ENCODE peak calls at places on chromosomes 6 and 20, in six cellular contexts. S is K562, K is GM12891, D is HepG2, T is H1, X is GM12878. N is an unnamed sample.

GRCh38 chr6:45916692-45917091 is 99.0 kb downstream of the CLIC5 start:
- DNase-seq in S (no peak), K (no peak), D (no peak), T (no peak), X (no peak), N (no peak)

GRCh38 chr20:875115-875514 is 41.0 kb downstream of the ANGPT4 start:
- DNase-seq in S (no peak), K (no peak), D (no peak), T (no peak), X (no peak), N (no peak)

GRCh38 chr20:23658989-23659609 is 21.3 kb upstream of the CST3 start:
- DNase-seq in S (no peak), K (no peak), D (peak), T (no peak), X (no peak), N (no peak)

GRCh38 chr20:9294081-9294480 is 220.3 kb upstream of the LAMP5 start:
- DNase-seq in S (no peak), K (no peak), D (no peak), T (no peak), X (no peak), N (no peak)

GRCh38 chr6:163926642-163927041 is 512.1 kb downstream of the QKI start:
- DNase-seq in S (no peak), K (no peak), D (no peak), T (no peak), X (no peak), N (no peak)

GRCh38 chr6:66865771-66866170 is 1158.7 kb upstream of the EYS start:
- DNase-seq in S (no peak), K (no peak), D (no peak), T (no peak), X (no peak), N (no peak)

GRCh38 chr6:15943423-15943822 is 185.5 kb upstream of the MYLIP start:
- DNase-seq in S (no peak), K (no peak), D (no peak), T (no peak), X (no peak), N (no peak)

GRCh38 chr6:157953580-157954091 is 28.0 kb upstream of the SYNJ2 start:
- DNase-seq in S (no peak), K (no peak), D (peak), T (no peak), X (no peak), N (no peak)

GRCh38 chr6:55704421-55704820 is 125.4 kb upstream of the HMGCLL1 start:
- DNase-seq in S (no peak), K (no peak), D (no peak), T (no peak), X (no peak), N (no peak)

GRCh38 chr6:87623248-87623647 is 33.3 kb downstream of the ORC3 start:
- DNase-seq in S (no peak), K (no peak), D (peak), T (no peak), X (no peak), N (no peak)

GRCh38 chr20:60371456-60371855 is 413.2 kb downstream of the CDH26 start:
- DNase-seq in S (no peak), K (no peak), D (no peak), T (no peak), X (no peak), N (no peak)

GRCh38 chr6:10644225-10644624 is 50.2 kb downstream of the C6orf52 start:
- DNase-seq in S (no peak), K (no peak), D (no peak), T (no peak), X (no peak), N (no peak)

GRCh38 chr6:114354482-114354881 is 11.7 kb upstream of the HS3ST5 start:
- DNase-seq in S (no peak), K (no peak), D (no peak), T (no peak), X (no peak), N (no peak)

GRCh38 chr6:18019539-18020534 is 32.4 kb upstream of the KIF13A start:
- DNase-seq in S (no peak), K (no peak), D (no peak), T (no peak), X (no peak), N (no peak)

GRCh38 chr6:139577991-139578604 is 203.7 kb upstream of the CITED2 start:
- DNase-seq in S (no peak), K (no peak), D (peak), T (no peak), X (no peak), N (no peak)

GRCh38 chr20:9024596-9024995 is 44.3 kb upstream of the PLCB4 start:
- DNase-seq in S (no peak), K (no peak), D (no peak), T (no peak), X (no peak), N (no peak)

GRCh38 chr6:22153384-22154158 is 143.3 kb downstream of the PRL start:
- DNase-seq in S (no peak), K (no peak), D (no peak), T (no peak), X (no peak), N (no peak)

GRCh38 chr6:52588087-52588709 is 11.3 kb upstream of the TRAM2 start:
- DNase-seq in S (no peak), K (no peak), D (no peak), T (no peak), X (no peak), N (no peak)

GRCh38 chr6:30570760-30571084 is 520 bp upstream of the ABCF1 start:
- DNase-seq in S (no peak), K (no peak), D (no peak), T (no peak), X (no peak), N (peak)

GRCh38 chr6:15470746-15471145 is 192.1 kb downstream of the DTNBP1 start:
- DNase-seq in S (no peak), K (no peak), D (no peak), T (no peak), X (no peak), N (no peak)

GRCh38 chr6:157284738-157285421 is 38.4 kb downstream of the TMEM242 start:
- DNase-seq in S (no peak), K (no peak), D (no peak), T (no peak), X (no peak), N (no peak)

DNA sequence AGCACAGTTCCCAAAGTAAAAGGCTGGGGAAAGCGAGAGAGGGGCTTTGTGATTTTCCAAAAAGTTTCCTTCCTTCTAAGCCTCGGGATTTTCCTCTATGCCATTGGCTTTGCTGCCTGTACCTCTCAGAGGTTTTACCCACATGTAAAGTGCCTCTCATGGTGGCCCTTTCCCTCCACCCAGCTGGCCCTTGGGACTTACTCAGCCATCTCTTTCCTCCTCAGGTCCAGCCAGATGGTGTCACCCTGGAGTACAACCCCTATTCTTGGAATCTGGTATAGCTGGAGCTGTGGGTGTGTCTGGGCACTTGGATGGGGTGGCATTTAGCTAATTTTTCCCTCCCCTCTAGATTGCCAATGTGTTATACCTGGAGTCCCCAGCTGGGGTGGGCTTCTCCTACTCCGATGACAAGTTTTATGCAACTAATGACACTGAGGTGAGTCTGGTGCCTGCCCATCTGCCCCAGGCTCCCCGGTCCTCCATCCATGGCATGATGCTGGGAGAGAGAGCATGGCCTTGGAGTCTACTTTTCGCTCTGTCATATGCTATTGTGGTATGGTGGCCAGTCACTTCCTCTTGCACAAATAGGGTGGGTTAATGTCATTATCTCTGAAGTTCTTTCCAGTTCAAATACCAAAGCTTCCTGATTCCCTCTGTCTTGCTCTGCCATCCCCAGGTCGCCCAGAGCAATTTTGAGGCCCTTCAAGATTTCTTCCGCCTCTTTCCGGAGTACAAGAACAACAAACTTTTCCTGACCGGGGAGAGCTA is 1.1 kb downstream of the CTSA start:
- DNase-seq in S (peak), K (no peak), D (peak), T (no peak), X (no peak), N (no peak)
- TF ChIP-seq TAF1 in S (no peak), K (no peak), D (no peak), T (no peak), X (no peak), N (no peak)

GRCh38 chr6:170223718-170224693 is 66.9 kb downstream of the DLL1 start:
- DNase-seq in S (no peak), K (no peak), D (no peak), T (peak), X (no peak), N (no peak)

GRCh38 chr6:170225852-170226417 is 64.9 kb downstream of the DLL1 start:
- DNase-seq in S (no peak), K (no peak), D (no peak), T (no peak), X (no peak), N (no peak)

GRCh38 chr6:170222498-170223471 is 68.1 kb downstream of the DLL1 start:
- DNase-seq in S (no peak), K (no peak), D (no peak), T (peak), X (no peak), N (no peak)

GRCh38 chr6:170226647-170227046 is 64.2 kb downstream of the DLL1 start:
- DNase-seq in S (no peak), K (no peak), D (no peak), T (no peak), X (no peak), N (no peak)

GRCh38 chr6:170224694-170225660 is 65.9 kb downstream of the DLL1 start:
- DNase-seq in S (no peak), K (no peak), D (no peak), T (peak), X (no peak), N (no peak)
- TF ChIP-seq POLR2AphosphoS5 in S (no peak), K (no peak), D (no peak), T (no peak), X (no peak), N (no peak)

GRCh38 chr6:29009358-29009757 is 4.2 kb upstream of the ZNF311 start:
- DNase-seq in S (no peak), K (no peak), D (peak), T (no peak), X (no peak), N (no peak)

GRCh38 chr6:29008089-29008488 is 3.0 kb upstream of the ZNF311 start:
- DNase-seq in S (no peak), K (no peak), D (no peak), T (no peak), X (no peak), N (no peak)

GRCh38 chr6:29011276-29011734 is 6.2 kb upstream of the ZNF311 start:
- DNase-seq in S (peak), K (no peak), D (no peak), T (peak), X (no peak), N (no peak)

GRCh38 chr6:29005183-29005885 is at the start of gene ZNF311:
- DNase-seq in S (peak), K (no peak), D (no peak), T (no peak), X (no peak), N (no peak)
- TF ChIP-seq POLR2A in S (peak), K (no peak), D (no peak), T (peak), X (no peak), N (no peak)

DNA sequence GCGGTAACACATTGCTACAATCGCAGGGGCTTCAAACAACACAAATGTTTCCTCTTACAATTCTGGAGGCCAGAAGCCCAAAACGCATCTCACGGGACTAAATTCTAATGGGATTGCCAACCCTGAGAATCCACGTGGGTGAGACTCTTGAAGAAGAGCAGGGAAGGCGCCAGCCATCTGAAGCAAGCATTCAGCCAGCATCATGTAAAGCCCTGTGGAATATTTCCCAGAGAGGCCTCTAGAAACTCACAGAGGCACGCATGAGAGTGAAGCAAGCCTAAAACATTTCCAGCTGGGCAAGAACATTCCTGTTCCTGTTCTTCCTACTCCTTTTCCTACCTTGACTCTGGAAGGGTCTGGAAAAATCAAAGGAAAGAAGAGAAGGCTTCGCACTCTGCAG is 19.6 kb upstream of the FNDC1 start:
- DNase-seq in S (no peak), K (no peak), D (no peak), T (no peak), X (no peak), N (no peak)
- TF ChIP-seq TAF1 in S (no peak), K (no peak), D (no peak), T (no peak), X (no peak), N (no peak)

GRCh38 chr6:167828325-167828956 is 1.7 kb downstream of the AFDN start:
- DNase-seq in S (peak), K (no peak), D (no peak), T (no peak), X (no peak), N (no peak)

GRCh38 chr6:167826230-167827061 is at the start of gene AFDN:
- DNase-seq in S (peak), K (peak), D (no peak), T (peak), X (no peak), N (peak)

GRCh38 chr6:167829513-167829912 is 2.8 kb downstream of the AFDN start:
- DNase-seq in S (no peak), K (no peak), D (no peak), T (no peak), X (no peak), N (no peak)

GRCh38 chr6:167827062-167827587 is 414 bp downstream of the AFDN start:
- DNase-seq in S (peak), K (peak), D (no peak), T (peak), X (no peak), N (peak)

DNA sequence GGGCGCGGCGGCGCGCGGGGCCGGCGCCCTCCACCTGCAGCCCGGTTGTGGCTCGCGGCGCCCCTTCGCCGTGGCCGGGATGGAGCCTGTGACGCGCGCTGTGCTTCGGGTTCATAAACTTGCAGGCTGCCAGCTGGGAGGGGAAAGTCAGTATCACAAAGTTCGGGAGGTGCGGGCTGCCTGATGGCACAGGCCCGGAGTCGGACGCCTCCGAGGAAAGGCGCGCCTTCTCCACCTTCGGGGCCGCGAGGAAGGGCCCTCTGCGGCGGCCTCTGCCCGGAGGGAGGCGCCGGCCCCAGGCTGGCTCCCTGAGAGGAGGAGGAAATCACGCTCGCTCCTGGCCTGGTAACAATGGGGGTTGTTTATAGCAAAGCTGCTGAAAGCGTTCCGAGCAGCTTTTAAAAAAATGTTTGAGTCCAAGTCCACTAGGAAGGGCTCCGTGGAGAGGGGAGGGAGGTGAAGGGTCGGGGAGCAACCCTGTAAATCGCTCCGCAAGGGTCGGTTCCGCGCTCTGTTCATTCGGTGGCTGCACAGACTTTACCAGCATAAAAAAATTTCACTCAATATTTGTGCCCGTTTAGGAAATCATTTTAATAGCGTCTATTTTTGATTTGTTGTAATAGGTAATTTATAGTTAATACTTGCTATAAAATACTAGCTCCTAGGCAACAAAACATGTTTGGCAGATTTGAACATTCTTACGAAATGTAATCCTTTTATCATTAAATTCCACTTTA is 1.0 kb downstream of the AFDN start:
- DNase-seq in S (peak), K (peak), D (peak), T (peak), X (no peak), N (peak)
- TF ChIP-seq POLR2AphosphoS5 in S (no peak), K (no peak), D (no peak), T (no peak), X (no peak), N (no peak)

DNA sequence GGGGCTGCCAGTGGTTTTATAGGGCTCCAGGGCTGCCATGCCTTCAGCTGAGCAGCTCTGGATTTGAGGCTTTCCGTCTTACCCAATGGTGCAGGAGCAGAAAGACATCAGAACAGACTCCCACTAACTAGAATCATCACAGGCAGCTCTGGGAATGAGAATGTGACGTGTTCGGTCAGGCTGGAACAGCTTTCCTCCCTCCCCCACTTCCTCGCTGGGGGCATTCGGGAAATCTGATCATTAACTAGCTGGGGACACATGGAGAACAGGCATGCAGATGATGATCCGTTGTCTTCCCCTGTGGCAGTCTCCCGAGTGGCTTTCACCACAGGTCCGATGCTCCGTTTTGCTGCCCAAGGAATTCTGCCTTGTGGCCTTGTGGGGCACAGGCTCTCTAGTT is 5.5 kb upstream of the MTG2 start:
- DNase-seq in S (no peak), K (no peak), D (no peak), T (no peak), X (no peak), N (no peak)
- TF ChIP-seq POLR2A in S (no peak), K (no peak), D (no peak), T (no peak), X (no peak), N (no peak)

GRCh38 chr6:131250121-131250520 is 114.9 kb downstream of the AKAP7 start:
- DNase-seq in S (no peak), K (no peak), D (no peak), T (peak), X (peak), N (no peak)
- TF ChIP-seq TAF1 in S (no peak), K (no peak), D (no peak), T (no peak), X (no peak), N (no peak)

DNA sequence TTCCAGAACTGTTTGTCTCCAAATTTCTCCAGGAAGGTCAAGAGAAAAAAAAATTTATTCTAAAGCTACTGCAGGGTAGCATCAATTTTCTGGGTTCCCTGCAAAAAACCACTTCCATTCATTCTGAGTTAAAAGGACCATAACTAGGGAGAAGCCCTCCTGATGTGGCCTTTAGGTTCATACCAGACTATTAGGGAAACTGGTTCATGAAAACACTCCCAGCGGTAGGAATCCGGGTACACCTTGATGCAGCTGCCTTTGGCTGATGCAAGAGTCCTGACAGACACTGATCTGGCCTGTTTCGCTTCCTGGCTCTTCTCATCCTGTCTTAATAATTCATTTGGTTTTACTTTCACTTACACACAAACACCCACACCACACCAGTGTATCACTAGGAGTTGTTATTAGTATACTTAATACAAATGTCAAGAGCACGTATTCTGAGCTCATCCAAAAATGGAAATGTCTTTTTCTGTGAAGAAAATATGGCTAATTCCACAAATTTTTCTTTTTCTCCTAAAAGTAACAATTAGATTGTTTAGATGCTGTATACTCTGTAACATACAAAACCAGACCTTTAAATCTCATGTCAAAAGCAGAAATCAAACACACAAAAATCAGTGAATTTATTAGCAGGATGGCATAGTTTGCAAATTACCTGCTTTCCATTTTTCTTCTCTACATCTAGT is 38.4 kb upstream of the ARHGAP18 start:
- DNase-seq in S (peak), K (no peak), D (peak), T (no peak), X (peak), N (peak)
- TF ChIP-seq POLR2AphosphoS5 in S (no peak), K (no peak), D (no peak), T (no peak), X (peak), N (peak)